ENCODE peak calls at places on chromosome 10, in nine cellular contexts. T is effector memory CD4-positive, alpha-beta T cell; Z is fibroblast of mammary gland; M is CD4-positive, alpha-beta T cell; C is activated naive CD8-positive, alpha-beta T cell treated with anti-CD3 and anti-CD28 coated beads for 36 hours; H is GM23248; V is body of pancreas; R is fibroblast of pulmonary artery; S is Kasumi-1. W is an unnamed sample.

GRCh38 chr10:51892965-51893658 is 193.7 kb upstream of the CSTF2T start:
- DNase-seq in T (no peak), Z (peak; percentile 41), M (no peak), C (no peak), H (peak; percentile 40), V (no peak), R (peak; percentile 31), S (peak; percentile 22), W (peak; percentile 30)

GRCh38 chr10:127012769-127013152 is 107.5 kb downstream of the DOCK1 start:
- DNase-seq in T (no peak), Z (peak; percentile 7), M (no peak), C (no peak), H (peak; percentile 21), V (peak; percentile 95), R (no peak), S (no peak), W (no peak)

GRCh38 chr10:127872871-127873600 is 19.7 kb downstream of the CLRN3 start:
- DNase-seq in T (no peak), Z (peak; percentile 21), M (no peak), C (no peak), H (no peak), V (peak; percentile 25), R (peak; percentile 11), S (no peak), W (no peak)

GRCh38 chr10:102627446-102628293 is 16.6 kb upstream of the TRIM8 start:
- DNase-seq in T (no peak), Z (peak; percentile 62), M (no peak), C (no peak), H (peak; percentile 79), V (peak; percentile 50), R (peak; percentile 88), S (no peak), W (peak; percentile 54)

GRCh38 chr10:113073549-113074189 is 123.6 kb downstream of the TCF7L2 start:
- DNase-seq in T (no peak), Z (peak; percentile 97), M (no peak), C (no peak), H (peak; percentile 98), V (peak; percentile 87), R (peak; percentile 96), S (no peak), W (peak; percentile 73)

GRCh38 chr10:49837096-49837495 is 75.0 kb upstream of the OGDHL start:
- DNase-seq in T (no peak), Z (peak; percentile 6), M (no peak), C (no peak), H (no peak), V (no peak), R (peak; percentile 7), S (no peak), W (no peak)

GRCh38 chr10:130802301-130802700 is 509.2 kb downstream of the TCERG1L start:
- DNase-seq in T (no peak), Z (no peak), M (no peak), C (no peak), H (no peak), V (no peak), R (no peak), S (no peak), W (no peak)

GRCh38 chr10:93319855-93320254 is 162.3 kb downstream of the MYOF start:
- DNase-seq in T (no peak), Z (peak; percentile 58), M (no peak), C (no peak), H (no peak), V (no peak), R (no peak), S (no peak), W (peak; percentile 68)

GRCh38 chr10:104291439-104291951 is 22.5 kb downstream of the GSTO2 start:
- DNase-seq in T (peak; percentile 77), Z (peak; percentile 82), M (peak; percentile 87), C (peak; percentile 83), H (peak; percentile 95), V (peak; percentile 89), R (peak; percentile 91), S (peak; percentile 98), W (peak; percentile 84)

GRCh38 chr10:99344715-99345114 is 15.6 kb downstream of the CNNM1 start:
- DNase-seq in T (no peak), Z (no peak), M (no peak), C (no peak), H (no peak), V (no peak), R (no peak), S (no peak), W (no peak)

GRCh38 chr10:80441831-80442230 is 12.3 kb upstream of the TSPAN14 start:
- DNase-seq in T (no peak), Z (no peak), M (no peak), C (no peak), H (no peak), V (no peak), R (no peak), S (no peak), W (no peak)

GRCh38 chr10:79019441-79019840 is 49.3 kb upstream of the ZMIZ1 start:
- DNase-seq in T (no peak), Z (no peak), M (no peak), C (no peak), H (no peak), V (no peak), R (no peak), S (no peak), W (no peak)

GRCh38 chr10:9010931-9011670 is 956.6 kb downstream of the GATA3 start:
- DNase-seq in T (no peak), Z (no peak), M (no peak), C (no peak), H (no peak), V (no peak), R (no peak), S (no peak), W (no peak)

GRCh38 chr10:17851611-17852010 is 42.5 kb downstream of the MRC1 start:
- DNase-seq in T (no peak), Z (no peak), M (no peak), C (no peak), H (no peak), V (peak; percentile 21), R (no peak), S (peak; percentile 96), W (no peak)

GRCh38 chr10:3812141-3812540 is 27.1 kb upstream of the KLF6 start:
- DNase-seq in T (no peak), Z (no peak), M (no peak), C (no peak), H (no peak), V (no peak), R (no peak), S (no peak), W (no peak)

GRCh38 chr10:20271490-20271889 is 455.3 kb downstream of the PLXDC2 start:
- DNase-seq in T (no peak), Z (no peak), M (no peak), C (no peak), H (no peak), V (no peak), R (no peak), S (no peak), W (no peak)

GRCh38 chr10:121104476-121105111 is 253.4 kb downstream of the WDR11 start:
- DNase-seq in T (no peak), Z (no peak), M (no peak), C (no peak), H (no peak), V (no peak), R (no peak), S (no peak), W (no peak)

GRCh38 chr10:86261470-86261869 is 105.1 kb downstream of the GRID1 start:
- DNase-seq in T (no peak), Z (no peak), M (no peak), C (no peak), H (no peak), V (no peak), R (no peak), S (no peak), W (no peak)

GRCh38 chr10:97433430-97434001 is 7.5 kb downstream of the PGAM1 start:
- DNase-seq in T (no peak), Z (no peak), M (no peak), C (no peak), H (no peak), V (no peak), R (no peak), S (no peak), W (no peak)

GRCh38 chr10:74863508-74863907 is 37.1 kb downstream of the KAT6B start:
- DNase-seq in T (no peak), Z (peak; percentile 44), M (no peak), C (no peak), H (peak; percentile 30), V (no peak), R (peak; percentile 24), S (peak; percentile 44), W (no peak)

GRCh38 chr10:7337431-7338171 is 73.2 kb downstream of the SFMBT2 start:
- DNase-seq in T (no peak), Z (no peak), M (no peak), C (peak; percentile 46), H (no peak), V (no peak), R (no peak), S (peak; percentile 92), W (no peak)

GRCh38 chr10:89942217-89942616 is 240.8 kb downstream of the KIF20B start:
- DNase-seq in T (no peak), Z (no peak), M (no peak), C (no peak), H (no peak), V (no peak), R (no peak), S (no peak), W (no peak)

W was measured in fibroblast of gingiva.